ENCODE peak calls at places on chromosomes 12 and 14, in four cellular contexts. C, S, A and J are unnamed samples.

GRCh38 chr14:67003009-67003753 is 186.1 kb upstream of the GARIN2 start:
- DNase-seq in A (peak; percentile 17), C (peak; percentile 1), S (no peak), J (no peak)

GRCh38 chr14:88281447-88281846 is 41.6 kb downstream of the KCNK10 start:
- DNase-seq in S (no peak), C (no peak), A (no peak), J (no peak)

GRCh38 chr12:98123186-98123585 is 392.2 kb upstream of the TMPO start:
- DNase-seq in A (no peak), S (no peak), C (no peak), J (no peak)

GRCh38 chr14:48333221-48333910 is 658.0 kb upstream of the MDGA2 start:
- DNase-seq in A (peak; percentile 54), C (peak; percentile 13), S (no peak), J (no peak)

GRCh38 chr12:109983432-109984142 is 12.6 kb downstream of the GIT2 start:
- DNase-seq in S (no peak), C (no peak), A (no peak), J (no peak)

GRCh38 chr12:12267801-12268200 is 957 bp upstream of the LRP6 start:
- DNase-seq in C (no peak), S (no peak), A (no peak), J (no peak)

GRCh38 chr14:74804219-74804825 is 41.2 kb downstream of the YLPM1 start:
- DNase-seq in S (peak; percentile 26), C (peak; percentile 33), A (peak; percentile 30), J (peak; percentile 57)

GRCh38 chr12:168763-169525 is 45.0 kb downstream of the SLC6A12 start:
- DNase-seq in A (peak; percentile 16), S (no peak), C (no peak), J (no peak)

GRCh38 chr14:94342334-94342934 is 19.3 kb upstream of the SERPINA6 start:
- DNase-seq in S (peak; percentile 82), A (peak; percentile 100), C (peak; percentile 99), J (no peak)

GRCh38 chr12:79934309-79935020 is 432 bp downstream of the PPP1R12A start:
- DNase-seq in C (no peak), S (peak; percentile 17), A (peak; percentile 29), J (peak; percentile 47)

GRCh38 chr12:87847147-87847546 is 182.1 kb downstream of the C12orf50 start:
- DNase-seq in S (no peak), A (no peak), C (no peak), J (no peak)

GRCh38 chr12:78403681-78404080 is 460.9 kb upstream of the SYT1 start:
- DNase-seq in S (no peak), C (no peak), A (peak; percentile 87), J (no peak)

GRCh38 chr12:79688376-79689040 is 2.3 kb downstream of the PAWR start:
- DNase-seq in S (no peak), C (peak; percentile 25), A (no peak), J (no peak)

GRCh38 chr14:68476212-68476964 is 316.5 kb downstream of the ZFP36L1 start:
- DNase-seq in C (peak; percentile 93), S (peak; percentile 45), A (peak; percentile 96), J (peak; percentile 89)

GRCh38 chr14:51310453-51311074 is 70.5 kb downstream of the TMX1 start:
- DNase-seq in A (peak; percentile 87), C (no peak), S (no peak), J (no peak)

GRCh38 chr12:87866602-87867292 is 162.5 kb downstream of the C12orf50 start:
- DNase-seq in A (no peak), S (peak; percentile 14), C (peak; percentile 8), J (peak; percentile 24)

GRCh38 chr12:49838973-49839633 is 3.8 kb downstream of the BCDIN3D start:
- DNase-seq in C (peak; percentile 40), S (peak; percentile 43), A (no peak), J (peak; percentile 72)

GRCh38 chr14:65042731-65043372 is 56.2 kb downstream of the FNTB start:
- DNase-seq in C (no peak), A (no peak), S (no peak), J (no peak)

GRCh38 chr12:95336387-95337067 is 118.9 kb downstream of the VEZT start:
- DNase-seq in A (peak; percentile 73), C (peak; percentile 61), S (peak; percentile 86), J (peak; percentile 89)

GRCh38 chr12:48542300-48542928 is 17.0 kb downstream of the OR8S1 start:
- DNase-seq in S (peak; percentile 27), A (peak; percentile 2), C (peak; percentile 42), J (peak; percentile 20)

GRCh38 chr14:26276757-26277156 is 321.1 kb downstream of the NOVA1 start:
- DNase-seq in C (no peak), A (no peak), S (no peak), J (no peak)

GRCh38 chr14:68758301-68758700 is 34.6 kb downstream of the ZFP36L1 start:
- DNase-seq in S (no peak), C (no peak), A (no peak), J (no peak)

GRCh38 chr14:95495538-95496025 is 20.9 kb downstream of the SYNE3 start:
- DNase-seq in S (no peak), C (no peak), A (no peak), J (peak; percentile 87)

GRCh38 chr14:88184956-88185355 is 138.1 kb downstream of the KCNK10 start:
- DNase-seq in S (no peak), C (no peak), A (no peak), J (no peak)

GRCh38 chr12:32535260-32535999 is 136.1 kb downstream of the FGD4 start:
- DNase-seq in C (peak; percentile 51), S (peak; percentile 33), A (peak; percentile 58), J (peak; percentile 84)

DNA sequence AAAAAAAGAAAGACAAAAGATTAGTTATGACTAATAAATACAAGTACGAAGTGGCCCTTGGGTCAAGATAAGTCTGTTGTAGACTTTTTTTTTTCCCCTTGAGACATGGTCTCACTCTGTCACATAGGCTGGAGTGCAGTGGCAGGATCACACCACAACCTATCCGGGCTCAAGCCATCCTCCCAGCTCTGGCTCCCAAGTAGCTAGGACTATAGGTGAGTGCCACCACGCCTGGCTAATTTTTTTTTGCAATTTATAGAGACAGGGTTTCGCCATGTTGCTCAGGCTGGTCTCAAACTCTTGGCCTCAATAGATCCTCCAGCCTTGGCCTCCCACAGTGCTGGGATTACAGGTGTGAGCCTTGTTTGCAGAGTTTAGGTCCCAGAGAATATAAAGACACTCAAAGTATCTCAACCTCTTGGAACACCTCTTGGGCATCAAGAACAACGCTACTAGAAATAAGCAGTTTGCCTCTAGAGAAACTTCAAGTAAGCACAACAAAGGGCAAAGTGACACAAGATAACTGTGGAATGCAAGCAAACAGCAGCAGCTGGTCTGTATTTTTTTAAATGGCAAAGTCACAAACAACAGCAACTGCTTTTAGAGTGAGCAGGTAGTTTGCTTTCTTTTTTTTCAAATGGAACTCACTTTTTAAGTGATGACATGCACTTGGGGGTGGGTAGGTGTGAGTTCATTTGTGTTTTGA is 3.9 kb upstream of the MDM2 start:
- DNase-seq in S (peak; percentile 48), C (no peak), A (no peak), J (no peak)
- TF ChIP-seq CTCF in S (no peak), C (no peak), A (no peak), J (no peak)

GRCh38 chr12:2960432-2960956 is 1.3 kb downstream of the TEAD4 start:
- DNase-seq in S (peak; percentile 34), C (peak; percentile 45), A (peak; percentile 56), J (no peak)
- H2AFZ ChIP-seq in S (no peak overlapping the region), C (peak overlapping the region; percentile 98), A (peak overlapping the region; percentile 81), J (no peak overlapping the region)

DNA sequence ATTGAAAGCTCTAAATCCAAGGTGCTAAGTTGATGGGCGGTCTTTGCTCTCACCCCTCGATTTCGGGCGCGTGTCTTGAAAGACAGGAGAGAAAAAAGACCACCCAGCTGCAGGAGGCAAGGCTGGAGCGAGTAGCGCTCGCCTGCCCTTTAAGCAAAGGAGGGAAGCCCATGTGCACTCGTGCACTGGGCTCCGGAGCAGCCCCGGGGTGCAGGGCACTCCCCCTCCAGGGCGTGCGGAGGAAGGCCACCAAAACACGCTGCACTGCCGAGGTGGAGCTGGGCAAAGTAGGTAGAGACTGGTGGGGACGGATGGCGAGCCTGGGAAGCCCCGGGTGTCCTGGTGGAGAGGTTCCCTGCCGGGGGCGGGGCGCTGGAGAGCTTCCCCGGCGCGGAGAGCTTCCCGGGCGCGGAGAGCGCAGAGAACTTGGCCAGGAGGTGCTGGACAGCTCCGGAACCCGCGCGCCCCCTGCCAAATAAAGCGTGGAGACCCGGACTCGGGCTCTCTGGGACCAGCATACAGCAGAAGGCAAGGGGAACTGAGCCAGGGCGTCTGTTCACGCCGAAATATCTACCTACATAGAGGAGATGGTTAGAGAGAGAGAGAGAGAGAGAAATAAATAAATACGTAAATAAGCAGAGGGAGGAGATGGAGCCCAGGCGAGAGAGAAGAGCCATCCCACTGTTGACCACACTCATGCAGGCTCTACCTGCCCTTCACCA is 600 bp upstream of the NELL2 start:
- DNase-seq in S (no peak), A (peak; percentile 22), C (peak; percentile 29), J (peak; percentile 22)
- TF ChIP-seq CTCF in S (no peak), A (no peak), C (no peak), J (peak; percentile 6)

GRCh38 chr14:89312937-89313336 is 104.1 kb downstream of the FOXN3 start:
- DNase-seq in S (no peak), A (no peak), C (no peak), J (no peak)
- H2AFZ ChIP-seq in S (no peak overlapping the region), A (no peak overlapping the region), C (no peak overlapping the region), J (no peak overlapping the region)

DNA sequence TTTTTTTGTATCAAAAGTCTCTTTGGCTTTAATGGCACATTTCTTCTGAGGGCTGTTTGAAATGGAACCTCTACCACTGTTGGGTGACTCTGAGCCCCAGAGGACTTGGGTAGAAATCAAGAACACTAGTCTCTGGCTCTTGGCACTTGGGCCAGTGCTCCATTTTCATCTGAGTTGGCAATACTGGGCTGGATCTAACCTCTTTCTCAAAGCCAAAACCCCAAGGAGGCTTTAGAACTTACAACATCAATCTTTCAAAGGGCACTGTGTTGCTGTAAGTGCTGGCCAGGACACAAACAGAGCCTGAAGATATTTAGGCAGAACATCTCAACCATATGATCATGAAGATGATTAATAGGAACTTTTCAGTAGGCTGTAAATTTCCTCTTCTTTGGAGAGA is 34.0 kb upstream of the PLEKHG7 start:
- DNase-seq in C (no peak), A (no peak), S (no peak), J (no peak)
- TF ChIP-seq CTCF in C (no peak), A (no peak), S (no peak), J (no peak)

DNA sequence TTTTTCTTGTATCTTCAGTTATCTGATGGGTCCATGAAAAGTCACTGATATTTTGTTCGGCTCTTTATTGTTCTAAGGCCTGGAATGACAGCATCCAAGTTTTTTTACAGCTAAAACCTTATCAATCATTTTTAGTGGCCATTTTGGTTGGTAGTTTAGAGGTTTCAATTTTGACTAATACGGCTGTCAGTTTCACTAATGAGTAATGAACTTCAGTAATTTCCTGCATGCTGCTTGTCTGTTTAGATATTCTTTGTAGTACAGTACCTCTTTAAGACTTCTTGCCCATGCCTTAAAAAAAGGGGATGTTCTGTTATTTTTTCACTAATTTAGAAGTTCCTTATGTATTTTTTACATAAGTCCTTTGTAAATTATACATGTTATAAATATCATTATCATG is 176.7 kb downstream of the LRFN5 start:
- DNase-seq in A (no peak), C (no peak), S (no peak), J (no peak)
- H2AFZ ChIP-seq in A (no peak overlapping the region), C (no peak overlapping the region), S (no peak overlapping the region), J (no peak overlapping the region)